ENCODE peak calls at places on chromosomes 11 and 22, in six cellular contexts. L is HCT116; M is CD8-positive, alpha-beta T cell; C is endothelial cell of umbilical vein; I is OCI-LY7; U is naive thymus-derived CD4-positive, alpha-beta T cell. Y is an unnamed sample.

GRCh38 chr22:22397875-22398524 is 110.5 kb downstream of the ZNF280B start:
- DNase-seq in L (no peak), M (no peak), C (no peak), I (peak; percentile 58), U (no peak), Y (no peak)

GRCh38 chr11:8886332-8886731 is 24.7 kb upstream of the AKIP1 start:
- DNase-seq in L (no peak), M (no peak), C (no peak), I (no peak), U (no peak), Y (no peak)

GRCh38 chr11:128963744-128964340 is 21.2 kb upstream of the TP53AIP1 start:
- DNase-seq in L (no peak), M (no peak), C (no peak), I (no peak), U (no peak), Y (no peak)

GRCh38 chr11:43580735-43581369 is 99.7 kb upstream of the HSD17B12 start:
- DNase-seq in L (no peak), M (no peak), C (no peak), I (no peak), U (no peak), Y (no peak)

GRCh38 chr22:32849501-32849900 is 48.0 kb downstream of the TIMP3 start:
- DNase-seq in L (no peak), M (no peak), C (no peak), I (no peak), U (no peak), Y (no peak)

GRCh38 chr22:41949297-41949965 is 2.5 kb upstream of the CENPM start:
- DNase-seq in L (no peak), M (no peak), C (no peak), I (peak; percentile 31), U (no peak), Y (no peak)

GRCh38 chr22:24926849-24927579 is 19.5 kb downstream of the LHFPL7 start:
- DNase-seq in L (no peak), M (no peak), C (peak; percentile 49), I (no peak), U (no peak), Y (no peak)

GRCh38 chr22:47366026-47366767 is 603.7 kb downstream of the TBC1D22A start:
- DNase-seq in L (no peak), M (no peak), C (no peak), I (no peak), U (no peak), Y (no peak)

GRCh38 chr22:30829901-30830550 is 135.4 kb downstream of the OSBP2 start:
- DNase-seq in L (peak; percentile 90), M (no peak), C (peak; percentile 63), I (no peak), U (no peak), Y (no peak)

GRCh38 chr11:124195419-124195734 is 12.2 kb downstream of the OR10D3 start:
- DNase-seq in L (no peak), M (no peak), C (no peak), I (no peak), U (no peak), Y (no peak)

GRCh38 chr22:37636186-37636948 is 3.1 kb upstream of the SH3BP1 start:
- DNase-seq in L (no peak), M (no peak), C (no peak), I (no peak), U (no peak), Y (no peak)
- H3K4me1 ChIP-seq in L (peaks cover 58% of the 10 kb centered on the region), M (peaks cover 81% of the 10 kb centered on the region), C (peaks cover 19% of the 10 kb centered on the region), I (peaks cover 52% of the 10 kb centered on the region), U (peaks cover 60% of the 10 kb centered on the region), Y (peaks cover 5% of the 10 kb centered on the region)

DNA sequence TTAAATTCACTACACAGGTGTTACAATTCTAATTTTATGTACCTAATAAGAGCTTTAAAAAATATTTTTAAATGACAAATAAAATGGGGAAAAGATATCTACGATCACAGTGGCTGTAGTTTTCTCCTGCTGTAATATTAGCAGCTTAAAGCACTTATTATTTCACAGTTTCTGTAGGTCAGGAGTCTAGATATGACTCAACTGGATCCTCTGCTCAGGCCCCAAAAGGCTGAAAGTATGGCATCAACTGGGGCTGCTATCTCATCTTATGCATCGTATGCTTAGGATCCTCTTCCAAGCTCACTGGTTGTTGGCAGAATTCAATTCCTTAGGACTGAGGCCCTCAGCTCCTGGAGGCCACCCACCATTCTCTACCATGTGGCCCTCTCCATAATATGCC is 12.8 kb downstream of the FBXO3 start:
- DNase-seq in L (no peak), M (no peak), C (no peak), I (no peak), U (no peak), Y (no peak)
- H3K36me3 ChIP-seq in L (peaks cover 6% of the 10 kb centered on the region), M (peaks cover 42% of the 10 kb centered on the region), C (peaks cover 5% of the 10 kb centered on the region), I (peaks cover 39% of the 10 kb centered on the region), U (peaks cover 26% of the 10 kb centered on the region), Y (peaks cover 15% of the 10 kb centered on the region)

GRCh38 chr11:19715373-19715772 is 2.7 kb downstream of the NAV2 start:
- DNase-seq in L (no peak), M (no peak), C (peak; percentile 95), I (no peak), U (no peak), Y (no peak)

GRCh38 chr11:19713221-19714092 is 820 bp downstream of the NAV2 start:
- DNase-seq in L (no peak), M (no peak), C (peak; percentile 10), I (no peak), U (peak; percentile 9), Y (no peak)

GRCh38 chr11:19712281-19713220 is at the start of gene NAV2:
- DNase-seq in L (peak; percentile 66), M (peak; percentile 61), C (peak; percentile 93), I (peak; percentile 84), U (peak; percentile 63), Y (peak; percentile 90)

GRCh38 chr11:19714093-19714386 is 1.4 kb downstream of the NAV2 start:
- DNase-seq in L (no peak), M (no peak), C (peak; percentile 46), I (no peak), U (no peak), Y (no peak)

DNA sequence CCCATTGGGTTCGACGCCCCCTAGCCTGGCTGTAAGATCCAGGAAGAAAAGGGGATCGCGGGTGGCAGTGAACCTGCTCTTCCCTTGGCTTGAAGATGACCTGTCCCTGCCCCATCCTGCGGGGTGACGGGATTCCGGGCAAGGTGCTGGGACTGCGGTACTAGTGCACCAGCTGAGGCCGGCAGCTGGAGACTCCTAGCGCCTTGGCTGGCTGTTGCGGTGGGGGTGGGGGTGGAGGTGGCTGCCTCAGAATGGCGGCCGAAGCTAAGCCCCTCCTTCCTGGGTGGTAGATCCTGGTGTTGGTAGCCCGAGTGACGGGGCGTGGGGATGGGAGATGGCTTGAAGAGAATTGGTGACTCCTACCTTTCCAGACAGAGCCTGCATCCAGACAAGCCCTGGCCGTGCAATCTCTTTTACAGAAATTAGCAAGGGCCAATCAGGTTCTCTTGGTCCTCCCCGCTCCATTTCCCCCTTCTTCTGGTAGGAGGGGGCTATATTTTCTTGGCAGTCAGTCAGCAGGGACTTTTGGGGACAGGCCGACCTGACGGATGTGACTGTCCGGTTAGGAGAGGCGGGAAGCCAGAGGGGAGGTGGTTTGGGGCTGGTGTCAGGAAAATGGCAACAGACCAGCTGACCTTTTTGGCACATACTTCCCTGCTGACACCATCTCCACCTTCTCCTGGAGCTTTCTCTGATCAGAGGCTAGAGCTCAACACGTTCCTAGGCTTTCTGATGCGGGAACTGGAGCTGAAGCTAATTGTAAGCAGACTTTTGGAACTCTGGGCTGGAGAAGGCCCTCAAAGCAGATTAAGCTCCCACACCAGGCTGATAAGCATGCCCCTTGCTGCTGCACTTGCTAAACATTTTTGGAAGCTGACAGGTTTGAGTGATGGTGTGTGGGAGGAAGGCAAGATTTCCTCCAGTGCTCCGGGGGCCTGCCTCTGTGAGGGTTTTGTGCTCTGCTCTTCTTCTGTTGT is 2.0 kb downstream of the NAV2 start:
- DNase-seq in L (no peak), M (no peak), C (peak; percentile 61), I (no peak), U (no peak), Y (no peak)
- H3K4me1 ChIP-seq in L (peaks cover 37% of the 10 kb centered on the region), M (peaks cover 20% of the 10 kb centered on the region), C (peaks cover 40% of the 10 kb centered on the region), I (peaks cover 7% of the 10 kb centered on the region), U (peaks cover 14% of the 10 kb centered on the region), Y (peaks cover 8% of the 10 kb centered on the region)

GRCh38 chr11:113908107-113908506 is 3.5 kb downstream of the HTR3B start:
- DNase-seq in L (no peak), M (no peak), C (no peak), I (no peak), U (no peak), Y (no peak)
- H3K36me3 ChIP-seq in L (no peaks in the 10 kb centered on the region), M (no peaks in the 10 kb centered on the region), C (no peaks in the 10 kb centered on the region), I (no peaks in the 10 kb centered on the region), U (no peaks in the 10 kb centered on the region), Y (no peaks in the 10 kb centered on the region)